ENCODE peak calls at places on chromosomes 3 and 15, in eight cellular contexts. D is HCT116, P is GM23248, C is GM23338, G is MM.1S, W is neural progenitor cell, H is hepatocyte, V is PC-3. M is an unnamed sample.

GRCh38 chr3:97793415-97794019 is 28.3 kb upstream of the CRYBG3 start:
- DNase-seq in D (peak; percentile 26), P (peak; percentile 72), C (peak; percentile 73), G (peak; percentile 58), W (peak; percentile 52), H (peak; percentile 55), V (peak; percentile 71), M (peak; percentile 53)

GRCh38 chr3:16808393-16809107 is 76.2 kb upstream of the PLCL2 start:
- DNase-seq in D (no peak), P (peak; percentile 18), C (no peak), G (no peak), W (no peak), H (no peak), V (peak; percentile 22), M (no peak)

GRCh38 chr3:135056084-135056730 is 261.1 kb downstream of the EPHB1 start:
- DNase-seq in D (no peak), P (no peak), C (no peak), G (no peak), W (no peak), H (no peak), V (peak; percentile 15), M (no peak)

GRCh38 chr15:101013769-101014223 is 94.6 kb downstream of the LRRK1 start:
- DNase-seq in D (no peak), P (no peak), C (no peak), G (no peak), W (no peak), H (no peak), V (no peak), M (no peak)

GRCh38 chr3:52839892-52840545 is 5.2 kb upstream of the MUSTN1 start:
- DNase-seq in D (no peak), P (peak; percentile 9), C (no peak), G (no peak), W (no peak), H (no peak), V (peak; percentile 22), M (no peak)

GRCh38 chr3:160133757-160134156 is 91.5 kb upstream of the C3orf80 start:
- DNase-seq in D (peak; percentile 40), P (peak; percentile 23), C (peak; percentile 70), G (no peak), W (peak; percentile 11), H (no peak), V (peak; percentile 62), M (no peak)

GRCh38 chr3:67109651-67110204 is 111.6 kb downstream of the KBTBD8 start:
- DNase-seq in D (peak; percentile 18), P (peak; percentile 82), C (peak; percentile 87), G (peak; percentile 38), W (peak; percentile 52), H (peak; percentile 82), V (peak; percentile 61), M (peak; percentile 47)

GRCh38 chr3:82163907-82164520 is 402.6 kb upstream of the GBE1 start:
- DNase-seq in D (peak; percentile 39), P (peak; percentile 42), C (peak; percentile 73), G (peak; percentile 53), W (peak; percentile 22), H (no peak), V (peak; percentile 62), M (peak; percentile 19)

GRCh38 chr3:190097025-190097424 is 23.7 kb downstream of the P3H2 start:
- DNase-seq in D (no peak), P (no peak), C (no peak), G (no peak), W (no peak), H (no peak), V (no peak), M (no peak)

GRCh38 chr3:12810963-12811362 is 14.5 kb downstream of the CAND2 start:
- DNase-seq in D (no peak), P (no peak), C (no peak), G (no peak), W (no peak), H (no peak), V (no peak), M (no peak)

GRCh38 chr15:77026501-77027110 is 31.7 kb downstream of the PSTPIP1 start:
- DNase-seq in D (no peak), P (no peak), C (no peak), G (no peak), W (no peak), H (no peak), V (no peak), M (no peak)

GRCh38 chr3:145035682-145036081 is 1064.1 kb downstream of the DIPK2A start:
- DNase-seq in D (no peak), P (no peak), C (no peak), G (no peak), W (no peak), H (no peak), V (no peak), M (no peak)

GRCh38 chr3:110816008-110816407 is 255.6 kb upstream of the NECTIN3 start:
- DNase-seq in D (peak; percentile 3), P (peak; percentile 36), C (no peak), G (peak; percentile 41), W (no peak), H (no peak), V (no peak), M (no peak)

GRCh38 chr15:89201465-89202005 is 19.8 kb downstream of the RLBP1 start:
- DNase-seq in D (no peak), P (no peak), C (no peak), G (no peak), W (no peak), H (no peak), V (no peak), M (no peak)

GRCh38 chr3:108835101-108835500 is 12.5 kb downstream of the TRAT1 start:
- DNase-seq in D (no peak), P (no peak), C (no peak), G (no peak), W (no peak), H (no peak), V (no peak), M (no peak)

GRCh38 chr3:172138792-172139507 is 99.6 kb downstream of the FNDC3B start:
- DNase-seq in D (no peak), P (peak; percentile 56), C (no peak), G (no peak), W (no peak), H (peak; percentile 49), V (peak; percentile 64), M (no peak)

GRCh38 chr3:183460059-183461052 is 31.9 kb upstream of the MCF2L2 start:
- DNase-seq in D (no peak), P (peak; percentile 43), C (no peak), G (no peak), W (no peak), H (no peak), V (no peak), M (peak; percentile 49)

GRCh38 chr3:39383913-39384664 is 919 bp downstream of the SLC25A38 start:
- DNase-seq in D (peak; percentile 82), P (peak; percentile 98), C (peak; percentile 98), G (peak; percentile 98), W (peak; percentile 99), H (peak; percentile 99), V (peak; percentile 96), M (peak; percentile 96)

GRCh38 chr15:84638103-84638502 is 16.0 kb downstream of the WDR73 start:
- DNase-seq in D (no peak), P (peak; percentile 56), C (peak; percentile 75), G (peak; percentile 45), W (no peak), H (peak; percentile 39), V (peak; percentile 53), M (peak; percentile 52)

GRCh38 chr3:30644615-30645014 is 38.2 kb downstream of the TGFBR2 start:
- DNase-seq in D (no peak), P (peak; percentile 84), C (no peak), G (peak; percentile 48), W (no peak), H (no peak), V (peak; percentile 35), M (peak; percentile 82)

DNA sequence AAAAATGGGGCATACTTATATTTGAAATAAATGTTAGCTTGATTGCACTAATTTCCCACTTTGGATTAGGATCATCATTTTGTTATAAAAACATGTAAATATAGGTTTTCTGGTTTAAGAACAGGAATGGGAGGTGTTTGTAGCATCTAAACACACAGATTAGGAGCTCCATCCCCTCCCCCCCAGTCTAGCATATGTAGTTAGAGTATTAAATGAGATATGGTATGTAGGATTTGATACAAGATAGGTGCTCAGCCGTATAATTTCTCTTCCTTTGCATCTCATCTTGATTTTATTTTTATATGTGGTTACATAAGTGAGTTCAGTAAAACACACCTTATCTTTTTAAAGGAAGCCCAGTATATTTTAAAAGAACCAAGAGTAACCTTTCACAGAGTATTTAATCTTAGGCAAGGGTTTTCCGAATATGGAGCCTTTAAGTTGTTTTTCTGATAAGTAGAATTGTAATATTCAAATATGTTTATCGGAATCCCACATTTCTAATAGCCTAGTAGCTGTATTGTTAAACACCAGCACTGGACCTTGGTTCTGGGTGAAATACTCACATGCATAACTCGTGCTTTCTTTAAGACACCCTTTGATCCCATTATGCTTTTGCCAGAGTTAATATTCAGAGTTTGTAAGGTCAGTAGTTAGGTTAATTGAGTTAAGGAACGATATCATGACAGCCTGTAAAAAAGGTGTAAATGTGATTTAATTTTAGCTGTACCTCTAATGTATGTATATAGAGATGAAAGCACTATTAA is 2.3 kb downstream of the SLC25A36 start:
- DNase-seq in D (no peak), P (peak; percentile 11), C (no peak), G (no peak), W (no peak), H (no peak), V (no peak), M (no peak)
- H4K20me1 ChIP-seq in D (peaks cover 14% of the 10 kb centered on the region), P (peaks cover 25% of the 10 kb centered on the region), C (peaks cover 50% of the 10 kb centered on the region), G (peaks cover 8% of the 10 kb centered on the region), W (peaks cover 63% of the 10 kb centered on the region), H (peaks cover 52% of the 10 kb centered on the region), V (peaks cover 35% of the 10 kb centered on the region), M (peaks cover 28% of the 10 kb centered on the region)

GRCh38 chr15:98715401-98715800 is 67.1 kb downstream of the IGF1R start:
- DNase-seq in D (no peak), P (peak; percentile 79), C (no peak), G (no peak), W (no peak), H (no peak), V (no peak), M (no peak)
- H3K4me2 ChIP-seq in D (no peak overlapping the region), P (no peak overlapping the region), C (peak overlapping the region; percentile 34), G (no peak overlapping the region), W (no peak overlapping the region), H (no peak overlapping the region), V (no peak overlapping the region), M (no peak overlapping the region)

DNA sequence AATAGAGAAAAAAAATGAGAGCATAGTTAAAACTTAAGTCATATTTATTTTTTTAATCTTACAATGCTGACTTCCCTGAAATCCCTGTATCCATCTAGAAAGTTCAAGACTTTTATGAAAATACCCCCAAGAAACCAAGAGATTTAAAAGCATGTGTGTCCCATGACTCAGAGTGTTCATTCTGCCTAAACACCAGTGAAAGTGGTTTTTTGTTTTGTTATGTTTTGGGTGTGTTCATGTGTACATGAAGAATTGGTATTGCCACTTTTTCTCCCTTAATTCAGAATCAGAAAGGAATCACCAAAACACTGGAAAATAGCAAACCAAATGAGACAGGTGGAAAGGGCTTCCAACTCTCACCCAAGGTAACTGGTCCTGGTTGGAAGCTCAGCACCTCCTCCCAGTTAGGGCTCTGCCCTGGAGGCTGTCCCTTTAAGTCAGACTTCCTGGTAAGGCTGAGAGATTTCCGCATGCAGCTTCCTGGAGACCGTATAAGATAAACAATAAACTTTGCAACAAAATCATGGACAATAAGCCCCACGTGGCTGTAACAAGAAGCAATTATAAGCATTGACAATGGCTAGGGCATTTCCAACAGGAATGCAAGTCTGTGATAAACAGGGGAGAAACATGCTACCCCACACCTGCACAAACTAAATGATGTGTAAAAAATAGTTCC is 121.9 kb upstream of the ARHGEF3 start:
- DNase-seq in D (peak; percentile 18), P (peak; percentile 34), C (peak; percentile 49), G (no peak), W (no peak), H (peak; percentile 42), V (peak; percentile 80), M (peak; percentile 52)
- TF ChIP-seq EZH2phosphoT487 in D (no peak), P (no peak), C (no peak), G (no peak), W (no peak), H (no peak), V (no peak), M (no peak)

GRCh38 chr15:74035121-74035829 is 40.8 kb downstream of the PML start:
- DNase-seq in D (no peak), P (no peak), C (no peak), G (no peak), W (no peak), H (no peak), V (no peak), M (no peak)
- H4K20me1 ChIP-seq in D (no peaks in the 10 kb centered on the region), P (no peaks in the 10 kb centered on the region), C (no peaks in the 10 kb centered on the region), G (no peaks in the 10 kb centered on the region), W (peaks cover 8% of the 10 kb centered on the region), H (no peaks in the 10 kb centered on the region), V (no peaks in the 10 kb centered on the region), M (no peaks in the 10 kb centered on the region)

M was measured in OCI-LY7.